ENCODE peak calls at places on chromosomes 5 and 9, in six cellular contexts. Z is CD8-positive, alpha-beta T cell; V is SJSA1; N is breast epithelium; T is cardiac muscle cell; H is ovary. R is an unnamed sample. For H3K4me1, the result is how much of the 10 kb centered on the place peaks cover.

GRCh38 chr5:132007399-132008162 is 3.9 kb downstream of the ACSL6 start:
- DNase-seq in V (peak), N (peak), Z (peak), H (peak), T (peak), R (peak)

GRCh38 chr9:83334320-83334719 is 203.9 kb downstream of the FRMD3 start:
- DNase-seq in H (peak), T (peak), Z (peak), N (peak), V (peak), R (peak)

GRCh38 chr5:55324815-55325418 is 17.1 kb downstream of the MTREX start:
- DNase-seq in T (peak), Z (no peak), N (no peak), H (no peak), V (no peak), R (peak)

GRCh38 chr5:81542242-81542641 is 148.3 kb upstream of the ACOT12 start:
- DNase-seq in N (no peak), V (no peak), Z (no peak), H (no peak), T (no peak), R (no peak)

GRCh38 chr5:31193591-31194457 is at the start of gene CDH6:
- DNase-seq in T (peak), N (no peak), H (no peak), Z (no peak), V (no peak), R (peak)

GRCh38 chr5:173473293-173473692 is 143.2 kb downstream of the BOD1 start:
- DNase-seq in V (no peak), T (no peak), Z (no peak), H (no peak), N (no peak), R (no peak)

GRCh38 chr5:172901012-172901780 is 58.0 kb upstream of the RPL26L1 start:
- DNase-seq in V (peak), T (peak), H (peak), Z (no peak), N (no peak), R (no peak)

GRCh38 chr5:146878471-146879172 is at the start of gene PPP2R2B:
- DNase-seq in N (no peak), Z (peak), V (no peak), H (no peak), T (peak), R (peak)

GRCh38 chr5:162289489-162289888 is 221.9 kb downstream of the GABRG2 start:
- DNase-seq in T (no peak), Z (no peak), N (no peak), V (no peak), H (no peak), R (no peak)

GRCh38 chr9:114314256-114314867 is 8.5 kb upstream of the ORM1 start:
- DNase-seq in V (peak), H (no peak), Z (no peak), T (no peak), N (no peak), R (no peak)

GRCh38 chr5:54302267-54302687 is 8.1 kb downstream of the ARL15 start:
- DNase-seq in H (no peak), T (peak), V (no peak), Z (no peak), N (no peak), R (no peak)

GRCh38 chr9:34863426-34863825 is 94.7 kb upstream of the PHF24 start:
- DNase-seq in H (no peak), N (no peak), Z (no peak), T (no peak), V (no peak), R (no peak)
- H3K4me1 ChIP-seq in H (under half), N (under half), Z (under half), T (under half), V (under half), R (under half)

DNA sequence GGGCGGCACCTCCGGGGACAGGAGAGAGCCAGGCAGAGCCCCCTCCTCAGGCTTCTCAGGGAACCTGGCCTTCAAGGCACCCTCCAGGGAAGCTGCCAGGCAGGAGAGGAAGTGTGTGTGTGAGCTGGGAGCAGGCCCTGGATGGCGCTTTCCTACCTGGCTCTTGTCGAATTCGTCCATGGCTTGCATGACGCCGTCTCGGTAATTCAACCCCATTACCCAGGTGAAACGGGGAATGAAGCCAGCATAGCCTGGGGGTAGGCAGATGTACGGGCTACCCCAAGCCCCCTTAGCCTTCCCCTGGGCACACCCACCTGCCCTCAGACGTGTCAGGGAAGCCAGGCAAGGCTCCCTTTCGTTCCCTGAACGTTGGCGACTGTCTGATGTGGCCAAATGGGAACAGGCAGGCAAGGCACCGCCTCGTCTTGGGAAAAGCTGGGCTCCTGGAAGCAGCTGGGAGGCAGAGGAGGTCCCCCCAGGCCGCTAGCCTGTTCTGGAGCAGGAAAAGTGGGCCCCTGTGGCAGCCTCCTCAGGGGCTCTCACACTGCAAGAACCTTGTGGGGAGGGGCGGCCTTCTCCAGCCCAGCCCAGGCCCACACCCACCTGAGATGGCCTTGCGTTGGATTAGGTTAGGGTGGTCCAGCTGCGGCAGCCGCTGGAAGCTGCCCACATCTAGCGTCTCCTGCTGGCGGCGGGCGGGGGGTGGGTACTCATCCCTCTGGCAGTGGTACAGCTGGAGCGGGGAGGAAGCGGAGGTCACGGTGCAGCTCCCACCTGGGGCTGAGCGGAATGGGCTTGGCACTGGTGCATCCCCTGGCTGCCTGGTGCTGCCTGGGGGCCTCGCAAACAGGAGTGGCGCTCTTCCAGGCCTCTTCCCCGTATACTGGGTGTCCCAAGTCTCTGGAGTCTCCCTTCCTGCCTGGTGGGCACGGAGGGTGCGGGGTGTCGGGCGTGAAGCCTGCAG is 3.7 kb downstream of the TUBB4B start:
- DNase-seq in N (no peak), H (no peak), V (no peak), T (no peak), Z (no peak), R (no peak)
- H3K4me3 ChIP-seq in N (no peak), H (no peak), V (no peak), T (no peak), Z (no peak), R (no peak)

GRCh38 chr9:16119861-16120641 is 567.2 kb downstream of the CCDC171 start:
- DNase-seq in N (no peak), V (peak), H (no peak), T (peak), Z (no peak), R (no peak)

GRCh38 chr9:16120727-16121126 is 567.9 kb downstream of the CCDC171 start:
- DNase-seq in Z (no peak), V (no peak), N (no peak), T (no peak), H (no peak), R (no peak)

GRCh38 chr9:16119261-16119660 is 566.4 kb downstream of the CCDC171 start:
- DNase-seq in N (no peak), T (no peak), V (no peak), Z (no peak), H (no peak), R (no peak)

GRCh38 chr9:16115994-16116393 is 563.2 kb downstream of the CCDC171 start:
- DNase-seq in N (no peak), T (no peak), Z (no peak), V (no peak), H (no peak), R (no peak)

DNA sequence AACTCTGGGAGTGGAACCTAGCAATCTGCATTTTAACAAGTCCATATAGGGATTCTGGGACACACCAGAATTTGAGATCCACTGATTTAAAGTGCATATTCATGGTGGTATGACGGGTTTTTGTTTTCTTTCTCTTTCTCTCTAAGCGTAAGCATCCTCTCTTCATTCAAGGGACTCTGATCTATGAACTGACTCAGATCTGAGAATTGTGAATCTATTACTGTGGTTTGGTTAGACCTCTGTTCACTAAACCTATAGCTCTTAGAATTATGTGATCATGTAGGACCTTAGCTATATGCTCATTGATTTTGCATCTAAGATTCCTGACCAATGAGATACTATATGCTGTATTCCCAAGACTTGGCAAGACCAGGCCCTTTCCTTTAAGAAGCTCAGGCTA is 565.2 kb downstream of the CCDC171 start:
- DNase-seq in Z (no peak), N (no peak), H (no peak), V (no peak), T (no peak), R (no peak)
- H3K27ac ChIP-seq in Z (no peak), N (no peak), H (no peak), V (no peak), T (no peak), R (no peak)

GRCh38 chr9:121698627-121699270 is 47.3 kb downstream of the DAB2IP start:
- DNase-seq in V (no peak), H (peak), T (peak), N (no peak), Z (no peak), R (no peak)
- H3K4me1 ChIP-seq in V (under half), H (under half), T (under half), N (under half), Z (under half), R (under half)